ENCODE peak calls at places on chromosomes 6 and 20, in seven cellular contexts. C is mammary epithelial cell, A is psoas muscle, Y is IMR-90, G is body of pancreas, K is PC-3, J is AG04450. U is an unnamed sample.

GRCh38 chr6:143579703-143580102 is 68.2 kb upstream of the FUCA2 start:
- DNase-seq in J (peak; percentile 79), K (peak; percentile 88), C (peak; percentile 81), A (peak; percentile 74), G (no peak), Y (peak; percentile 95), U (no peak)

GRCh38 chr6:39841291-39841690 is 49.1 kb downstream of the DAAM2 start:
- DNase-seq in G (no peak), A (no peak), J (no peak), K (no peak), C (no peak), Y (peak; percentile 11), U (no peak)

GRCh38 chr6:37650071-37650481 is 47.6 kb downstream of the MDGA1 start:
- DNase-seq in C (no peak), Y (no peak), A (no peak), G (peak; percentile 60), J (no peak), K (no peak), U (no peak)

GRCh38 chr6:149938571-149939462 is 3.0 kb upstream of the ULBP2 start:
- DNase-seq in C (no peak), A (no peak), J (no peak), K (peak; percentile 27), Y (no peak), G (no peak), U (no peak)

GRCh38 chr6:12009904-12010634 is 2.0 kb upstream of the HIVEP1 start:
- DNase-seq in Y (peak; percentile 59), J (no peak), C (peak; percentile 50), G (no peak), K (peak; percentile 30), A (no peak), U (no peak)

GRCh38 chr6:11586574-11586973 is 49.0 kb downstream of the TMEM170B start:
- DNase-seq in G (no peak), K (peak; percentile 53), J (peak; percentile 77), Y (peak; percentile 94), A (no peak), C (peak; percentile 17), U (no peak)

GRCh38 chr20:40494238-40494637 is 194.8 kb downstream of the MAFB start:
- DNase-seq in K (no peak), C (no peak), G (peak; percentile 10), A (no peak), J (no peak), Y (no peak), U (no peak)

GRCh38 chr6:6975395-6976111 is 132.2 kb upstream of the RREB1 start:
- DNase-seq in G (no peak), A (peak; percentile 76), C (no peak), Y (no peak), J (no peak), K (no peak), U (no peak)

GRCh38 chr20:57897156-57897874 is 187.5 kb upstream of the PMEPA1 start:
- DNase-seq in K (no peak), J (no peak), C (no peak), Y (no peak), G (peak; percentile 55), A (no peak), U (no peak)

GRCh38 chr6:130381459-130382380 is 15.9 kb downstream of the TMEM200A start:
- DNase-seq in Y (no peak), K (no peak), A (no peak), J (no peak), G (no peak), C (no peak), U (no peak)

GRCh38 chr6:105069821-105070445 is 109.9 kb downstream of the POPDC3 start:
- DNase-seq in G (no peak), J (no peak), C (peak; percentile 16), Y (no peak), K (peak; percentile 14), A (no peak), U (no peak)

GRCh38 chr6:56690519-56691200 is 48.0 kb upstream of the DST start:
- DNase-seq in C (peak; percentile 43), K (peak; percentile 84), J (no peak), A (no peak), G (no peak), Y (peak; percentile 81), U (peak; percentile 59)

GRCh38 chr6:26249959-26250805 is 114.8 kb upstream of the BTN3A2 start:
- DNase-seq in J (no peak), C (peak; percentile 84), K (peak; percentile 79), G (peak; percentile 20), Y (peak; percentile 73), A (peak; percentile 57), U (no peak)

GRCh38 chr6:36289281-36290018 is 19.6 kb downstream of the PNPLA1 start:
- DNase-seq in A (no peak), J (no peak), C (peak; percentile 47), G (no peak), Y (no peak), K (no peak), U (no peak)

GRCh38 chr6:135439549-135439948 is 58.0 kb downstream of the AHI1 start:
- DNase-seq in K (no peak), C (no peak), A (no peak), G (no peak), Y (no peak), J (no peak), U (no peak)

GRCh38 chr6:44113396-44113795 is 13.9 kb downstream of the MRPL14 start:
- DNase-seq in Y (no peak), G (no peak), C (no peak), J (no peak), A (no peak), K (no peak), U (no peak)
- TF ChIP-seq CTCF in Y (peak; percentile 10), G (no peak), C (peak; percentile 20), J (peak; percentile 15), A (peak; percentile 39), K (peak; percentile 42), U (peak; percentile 39)

GRCh38 chr6:1636971-1637871 is 27.5 kb downstream of the FOXC1 start:
- DNase-seq in C (peak; percentile 84), G (peak; percentile 76), A (no peak), Y (peak; percentile 60), J (no peak), K (peak; percentile 78), U (no peak)

GRCh38 chr6:1639430-1639829 is 29.7 kb downstream of the FOXC1 start:
- DNase-seq in G (no peak), K (no peak), A (peak; percentile 34), Y (no peak), J (no peak), C (no peak), U (no peak)

GRCh38 chr6:1641391-1641790 is 31.7 kb downstream of the FOXC1 start:
- DNase-seq in A (no peak), K (peak; percentile 91), Y (no peak), C (peak; percentile 81), J (no peak), G (peak; percentile 91), U (no peak)

GRCh38 chr6:1643111-1643510 is 33.4 kb downstream of the FOXC1 start:
- DNase-seq in G (no peak), J (no peak), A (peak; percentile 30), C (no peak), K (no peak), Y (no peak), U (no peak)

GRCh38 chr6:1640476-1640875 is 30.8 kb downstream of the FOXC1 start:
- DNase-seq in G (peak; percentile 36), J (no peak), K (no peak), A (no peak), Y (no peak), C (no peak), U (no peak)
- H3K4me3 ChIP-seq in G (no peak overlapping the region), J (no peak overlapping the region), K (no peak overlapping the region), A (no peak overlapping the region), Y (no peak overlapping the region), C (no peak overlapping the region), U (no peak overlapping the region)

GRCh38 chr6:158796353-158796752 is 22.8 kb downstream of the EZR start:
- DNase-seq in Y (no peak), C (no peak), G (no peak), A (no peak), J (no peak), K (no peak), U (no peak)

GRCh38 chr6:158795516-158795915 is 23.7 kb downstream of the EZR start:
- DNase-seq in K (no peak), J (no peak), C (no peak), G (no peak), Y (no peak), A (no peak), U (no peak)

GRCh38 chr6:158789115-158789917 is 29.9 kb downstream of the EZR start:
- DNase-seq in K (no peak), Y (no peak), J (no peak), G (no peak), C (no peak), A (no peak), U (no peak)

GRCh38 chr6:158797331-158798202 is 21.6 kb downstream of the EZR start:
- DNase-seq in C (peak; percentile 50), G (no peak), K (no peak), Y (peak; percentile 76), J (no peak), A (no peak), U (no peak)

DNA sequence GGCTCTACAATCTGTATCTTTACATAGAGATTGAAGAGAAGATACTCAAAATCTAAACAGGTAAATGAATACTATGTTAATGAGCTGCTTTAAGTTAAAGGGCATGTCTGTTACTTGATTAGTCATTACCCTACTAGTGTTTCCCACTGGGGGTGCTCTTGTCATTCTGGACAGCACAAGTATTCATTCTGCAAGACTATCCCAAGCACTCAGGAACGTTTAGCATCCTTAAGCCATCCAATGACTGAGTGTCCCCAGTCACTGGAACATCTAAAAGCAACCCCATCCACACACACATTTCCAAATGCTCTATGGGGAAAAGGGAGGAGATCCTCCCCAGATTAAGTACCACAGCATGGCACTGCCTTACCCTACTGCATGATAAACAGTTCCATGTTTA is 25.7 kb downstream of the EZR start:
- DNase-seq in K (peak; percentile 57), J (no peak), A (no peak), G (no peak), Y (peak; percentile 65), C (no peak), U (no peak)
- TF ChIP-seq CTCF in K (peak; percentile 50), J (peak; percentile 63), A (peak; percentile 31), G (peak; percentile 40), Y (peak; percentile 62), C (peak; percentile 61), U (peak; percentile 67)

GRCh38 chr6:155980014-155980413 is 524.4 kb upstream of the NOX3 start:
- DNase-seq in G (no peak), C (no peak), Y (no peak), A (no peak), K (no peak), J (no peak), U (no peak)

GRCh38 chr6:155968921-155969320 is 513.3 kb upstream of the NOX3 start:
- DNase-seq in K (no peak), C (no peak), G (no peak), J (no peak), A (no peak), Y (no peak), U (no peak)

GRCh38 chr6:155974967-155975366 is 519.3 kb upstream of the NOX3 start:
- DNase-seq in J (no peak), G (no peak), A (no peak), Y (no peak), C (no peak), K (no peak), U (no peak)

GRCh38 chr6:155970878-155971702 is 515.5 kb upstream of the NOX3 start:
- DNase-seq in K (no peak), A (no peak), G (no peak), J (no peak), Y (no peak), C (no peak), U (no peak)

DNA sequence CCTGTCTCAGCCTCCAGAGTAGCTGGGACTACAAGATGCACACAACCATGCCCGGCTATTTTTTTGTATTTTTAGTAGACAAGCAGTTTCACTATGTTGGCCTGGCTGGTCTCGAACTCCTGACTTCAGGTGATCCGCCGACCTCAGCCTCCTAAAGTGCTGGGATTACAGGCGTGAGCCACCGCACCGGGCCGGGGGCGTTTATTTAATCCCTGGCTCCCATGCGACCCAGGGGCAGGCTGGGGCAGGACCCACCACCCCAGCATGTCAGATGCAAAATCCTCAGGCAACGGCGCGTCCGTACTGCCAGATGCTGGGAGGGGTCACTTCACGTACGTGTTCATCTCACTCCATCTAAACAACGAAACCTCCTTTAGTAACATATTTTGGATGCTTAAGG is 518.7 kb upstream of the NOX3 start:
- DNase-seq in G (no peak), A (no peak), C (no peak), J (no peak), K (no peak), Y (no peak), U (no peak)
- H3K4me3 ChIP-seq in G (no peak overlapping the region), A (no peak overlapping the region), C (no peak overlapping the region), J (no peak overlapping the region), K (no peak overlapping the region), Y (no peak overlapping the region), U (no peak overlapping the region)

U was measured in epithelial cell of proximal tubule.